ENCODE peak calls at places on chromosome 6, in six cellular contexts. N is activated CD4-positive, alpha-beta T cell treated with anti-CD3 and anti-CD28 coated beads for 48 hours; R is fibroblast of pulmonary artery; O is tibial artery; I is sigmoid colon; Q is uterus. L is an unnamed sample.

GRCh38 chr6:37538107-37538506 is 38.4 kb upstream of the CCDC167 start:
- DNase-seq in N (no peak), R (no peak), O (no peak), I (no peak), Q (no peak), L (no peak)

GRCh38 chr6:37074053-37074827 is 68.8 kb downstream of the FGD2 start:
- DNase-seq in N (no peak), R (peak), O (no peak), I (peak), Q (peak), L (peak)

GRCh38 chr6:18845891-18846290 is 458.7 kb downstream of the RNF144B start:
- DNase-seq in N (no peak), R (no peak), O (no peak), I (no peak), Q (no peak), L (no peak)

GRCh38 chr6:16759181-16759645 is 2.0 kb downstream of the ATXN1 start:
- DNase-seq in N (no peak), R (no peak), O (no peak), I (no peak), Q (no peak), L (no peak)

GRCh38 chr6:18269253-18269652 is 4.9 kb upstream of the DEK start:
- DNase-seq in N (no peak), R (no peak), O (no peak), I (no peak), Q (no peak), L (no peak)

GRCh38 chr6:159969921-159970320 is 1.0 kb downstream of the IGF2R start:
- DNase-seq in N (peak), R (peak), O (no peak), I (peak), Q (peak), L (peak)

GRCh38 chr6:71203211-71203610 is 85.4 kb upstream of the OGFRL1 start:
- DNase-seq in N (no peak), R (no peak), O (no peak), I (no peak), Q (no peak), L (no peak)

GRCh38 chr6:39688494-39688893 is 36.7 kb downstream of the KIF6 start:
- DNase-seq in N (no peak), R (peak), O (no peak), I (no peak), Q (no peak), L (peak)

GRCh38 chr6:69732640-69733039 is 64.2 kb downstream of the LMBRD1 start:
- DNase-seq in N (no peak), R (peak), O (no peak), I (no peak), Q (no peak), L (no peak)

GRCh38 chr6:61835214-61835613 is 450.8 kb downstream of the KHDRBS2 start:
- DNase-seq in N (no peak), R (no peak), O (no peak), I (no peak), Q (no peak), L (no peak)

GRCh38 chr6:149210376-149210775 is 107.1 kb upstream of the TAB2 start:
- DNase-seq in N (peak), R (peak), O (no peak), I (no peak), Q (no peak), L (no peak)

GRCh38 chr6:159512104-159512503 is 180.9 kb downstream of the SOD2 start:
- DNase-seq in N (no peak), R (no peak), O (no peak), I (no peak), Q (no peak), L (no peak)

GRCh38 chr6:35493307-35493983 is 3.4 kb downstream of the TEAD3 start:
- DNase-seq in N (no peak), R (no peak), O (no peak), I (peak), Q (no peak), L (no peak)

GRCh38 chr6:14130431-14131075 is 13.0 kb downstream of the CD83 start:
- DNase-seq in N (no peak), R (no peak), O (no peak), I (no peak), Q (no peak), L (no peak)